ENCODE peak calls at places on chromosomes 6 and 20, in four cellular contexts. Y is esophagus squamous epithelium, H is lung, R is foreskin fibroblast. A is an unnamed sample.

GRCh38 chr6:165660881-165661415 is 2.1 kb downstream of the PDE10A start:
- DNase-seq in R (no peak), Y (no peak), H (no peak), A (no peak)

GRCh38 chr6:35747877-35748276 is 11.0 kb downstream of the ARMC12 start:
- DNase-seq in R (no peak), H (no peak), Y (no peak), A (no peak)

GRCh38 chr6:3865463-3865862 is 16.3 kb downstream of the FAM50B start:
- DNase-seq in Y (no peak), R (no peak), H (no peak), A (no peak)

GRCh38 chr20:10172998-10173655 is 45.5 kb upstream of the SNAP25 start:
- DNase-seq in Y (no peak), H (no peak), R (no peak), A (no peak)

GRCh38 chr6:144265390-144265789 is 19.7 kb upstream of the UTRN start:
- DNase-seq in R (peak; percentile 35), H (peak; percentile 28), Y (no peak), A (no peak)

GRCh38 chr6:159061805-159062563 is 17.2 kb upstream of the TAGAP start:
- DNase-seq in Y (no peak), R (no peak), H (no peak), A (no peak)

GRCh38 chr6:15327271-15327670 is 81.4 kb downstream of the JARID2 start:
- DNase-seq in R (no peak), Y (no peak), H (peak; percentile 41), A (no peak)

GRCh38 chr6:26183581-26184408 is 96.6 kb downstream of the HFE start:
- DNase-seq in R (peak; percentile 73), H (peak; percentile 58), Y (no peak), A (peak; percentile 88)

GRCh38 chr6:134943567-134944111 is 6.3 kb downstream of the ALDH8A1 start:
- DNase-seq in R (no peak), Y (no peak), H (no peak), A (no peak)

GRCh38 chr6:44926556-44926955 is 401.6 kb upstream of the RUNX2 start:
- DNase-seq in Y (no peak), R (no peak), H (no peak), A (no peak)

GRCh38 chr6:159979136-159979874 is 10.4 kb downstream of the IGF2R start:
- DNase-seq in Y (no peak), H (no peak), R (no peak), A (no peak)

GRCh38 chr6:38184041-38184779 is 364.7 kb downstream of the ZFAND3 start:
- DNase-seq in R (no peak), Y (no peak), H (no peak), A (no peak)

GRCh38 chr6:45830441-45831139 is 185.1 kb downstream of the CLIC5 start:
- DNase-seq in Y (no peak), R (no peak), H (no peak), A (no peak)

GRCh38 chr20:51509208-51509607 is 33.3 kb downstream of the NFATC2 start:
- DNase-seq in R (no peak), H (no peak), Y (no peak), A (no peak)

GRCh38 chr6:155093430-155093829 is 98.3 kb downstream of the TIAM2 start:
- DNase-seq in R (no peak), H (no peak), Y (no peak), A (no peak)

GRCh38 chr6:34485321-34486060 is 19.6 kb downstream of the PACSIN1 start:
- DNase-seq in R (no peak), Y (no peak), H (no peak), A (no peak)
- H3K4me3 ChIP-seq in R (no peak overlapping the region), Y (no peak overlapping the region), H (no peak overlapping the region), A (no peak overlapping the region)

GRCh38 chr20:35662541-35662940 is 2.2 kb downstream of the CPNE1 start:
- DNase-seq in R (no peak), Y (no peak), H (no peak), A (no peak)

GRCh38 chr20:35663813-35664543 is 722 bp downstream of the CPNE1 start:
- DNase-seq in R (no peak), H (peak; percentile 36), Y (no peak), A (peak; percentile 11)

GRCh38 chr20:35663516-35663812 is 1.2 kb downstream of the CPNE1 start:
- DNase-seq in Y (no peak), H (no peak), R (no peak), A (no peak)

GRCh38 chr20:35665949-35666288 is 1.2 kb upstream of the CPNE1 start:
- DNase-seq in H (no peak), R (no peak), Y (no peak), A (no peak)

DNA sequence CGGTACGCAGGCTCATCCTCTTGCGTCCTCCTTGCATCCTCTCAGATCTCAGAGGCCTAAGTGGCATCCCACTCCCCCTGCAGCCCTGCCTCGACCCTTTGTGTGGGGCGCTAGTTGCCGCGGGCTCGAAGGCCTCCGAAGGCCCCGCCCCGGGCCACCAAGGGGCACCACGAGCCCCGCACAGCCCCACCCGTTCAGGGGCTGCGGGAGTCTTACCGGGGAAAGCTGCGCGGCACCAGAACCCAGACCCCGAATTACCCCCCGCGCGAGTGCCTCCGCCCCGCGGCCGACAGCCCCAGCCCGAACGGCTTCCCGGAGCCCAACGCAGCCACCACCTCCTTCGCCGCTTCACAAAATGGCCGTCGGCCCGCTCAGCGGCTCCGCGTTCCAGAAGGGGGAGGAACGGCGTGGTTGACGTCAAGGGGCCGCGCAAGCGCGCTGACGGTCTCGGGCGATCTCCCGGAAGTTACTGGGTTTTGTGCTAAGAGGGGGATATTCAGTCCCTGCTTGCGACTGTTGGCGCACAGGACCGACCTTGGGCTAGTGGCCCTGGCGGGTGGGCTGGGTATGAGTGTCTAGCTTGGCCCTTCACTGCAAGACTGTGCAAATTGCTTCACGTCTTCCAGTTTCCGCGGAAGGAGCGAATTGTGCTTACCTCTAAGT is at the start of the genes CPNE1 and RBM12:
- DNase-seq in H (peak; percentile 92), R (peak; percentile 89), Y (peak; percentile 58), A (peak; percentile 85)
- TF ChIP-seq CTCF in H (no peak), R (no peak), Y (no peak), A (no peak)

GRCh38 chr20:44807684-44808056 is 2.7 kb downstream of the RIMS4 start:
- DNase-seq in H (no peak), Y (no peak), R (no peak), A (no peak)

GRCh38 chr20:44811150-44811685 is 872 bp upstream of the RIMS4 start:
- DNase-seq in Y (no peak), H (no peak), R (no peak), A (no peak)

GRCh38 chr20:44810061-44810390 is 320 bp downstream of the RIMS4 start:
- DNase-seq in H (no peak), R (no peak), Y (no peak), A (no peak)

GRCh38 chr20:44809380-44810060 is 826 bp downstream of the RIMS4 start:
- DNase-seq in R (no peak), H (no peak), Y (no peak), A (no peak)

DNA sequence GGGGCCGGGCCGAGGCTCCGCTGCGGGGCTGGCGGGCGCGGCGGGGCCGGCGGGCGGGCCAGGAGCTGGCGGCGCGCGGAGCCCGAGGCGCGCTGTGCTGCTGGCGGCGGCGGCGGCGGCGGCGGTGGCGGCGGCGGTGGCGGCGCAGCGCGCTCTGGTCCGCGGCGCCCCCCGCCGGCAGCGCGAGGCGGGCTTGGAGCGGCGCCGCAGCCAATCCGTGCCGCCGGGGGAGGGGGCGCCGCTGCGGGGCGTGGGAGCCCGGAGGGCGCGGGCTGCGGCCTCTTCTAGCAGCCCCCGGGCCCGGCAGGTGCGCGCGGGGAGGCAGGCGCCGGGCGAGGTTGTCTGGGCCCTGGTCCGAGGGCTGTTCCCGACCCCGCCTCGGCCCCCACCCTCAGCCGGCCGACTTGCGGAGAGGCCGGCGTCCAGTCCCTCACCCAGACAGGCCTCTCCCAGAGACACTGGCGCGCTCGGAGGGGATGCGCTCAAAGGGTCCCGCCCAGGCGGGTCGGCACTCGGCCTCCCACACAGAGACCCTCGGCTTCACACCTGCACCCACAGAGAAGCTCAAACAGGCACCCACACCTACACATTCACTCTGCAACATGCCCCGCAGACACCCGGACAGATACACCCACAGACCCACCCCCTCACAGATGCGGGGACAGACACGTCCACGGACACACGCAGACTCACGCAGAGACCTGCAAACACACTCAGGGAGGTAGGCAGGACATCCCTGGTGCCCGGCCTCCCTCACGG is at the start of gene RIMS4:
- DNase-seq in R (no peak), Y (no peak), H (no peak), A (no peak)
- H3K4me3 ChIP-seq in R (no peak within 1 kb of the TSS), Y (peak within 1 kb of the TSS; percentile 56), H (no peak within 1 kb of the TSS), A (no peak within 1 kb of the TSS)

GRCh38 chr6:108746841-108747575 is 101.2 kb upstream of the ARMC2 start:
- DNase-seq in Y (no peak), H (no peak), R (no peak), A (no peak)

GRCh38 chr6:108744244-108744972 is 103.8 kb upstream of the ARMC2 start:
- DNase-seq in H (no peak), Y (no peak), R (no peak), A (no peak)

GRCh38 chr6:108745664-108746336 is 102.4 kb upstream of the ARMC2 start:
- DNase-seq in H (no peak), Y (no peak), R (no peak), A (no peak)

GRCh38 chr6:108746411-108746810 is 101.8 kb upstream of the ARMC2 start:
- DNase-seq in Y (no peak), R (no peak), H (no peak), A (no peak)

GRCh38 chr6:108744996-108745395 is 103.2 kb upstream of the ARMC2 start:
- DNase-seq in R (no peak), Y (no peak), H (no peak), A (no peak)
- TF ChIP-seq CTCF in R (no peak), Y (no peak), H (no peak), A (no peak)

A was measured in HFF-Myc.